ENCODE peak calls at places on chromosomes 11 and 22, in eight cellular contexts. S is osteocyte; V is left cardiac atrium; B is SJSA1; T is activated T-helper 1 cell treated with anti-CD3 and anti-CD28 coated beads, Interleukin-12 subunit alpha, Interleukin-12 subunit beta, Interleukin-2, Interleukin-4 antibody, amounts not matched to agents 30 ng/mL and 10 ng/mL and 1 ng/mL, durations not matched to agents 14 hours and 24 hours and 36 hours; E is HuH-7.5; C is omental fat pad; Y is stimulated activated effector memory CD8-positive, alpha-beta T cell treated with anti-CD3 and anti-CD28 coated beads, Interleukin-12 subunit alpha, Interleukin-12 subunit beta, amount 100 ng/mL, for 72 hours. U is an unnamed sample.

GRCh38 chr11:57527056-57527631 is 3.4 kb downstream of the TIMM10 start:
- DNase-seq in B (peak; percentile 62), E (peak; percentile 60), C (peak; percentile 93), S (no peak), T (peak; percentile 50), V (peak; percentile 75), Y (peak; percentile 86), U (peak; percentile 64)

GRCh38 chr11:101618691-101619090 is 34.9 kb upstream of the TRPC6 start:
- DNase-seq in Y (no peak), C (no peak), E (no peak), S (no peak), V (no peak), T (no peak), B (no peak), U (no peak)

GRCh38 chr11:102493524-102493923 is 37.0 kb downstream of the MMP7 start:
- DNase-seq in Y (no peak), S (no peak), T (no peak), E (no peak), V (no peak), B (no peak), C (no peak), U (no peak)

GRCh38 chr11:86548278-86548917 is 124.0 kb downstream of the ME3 start:
- DNase-seq in Y (no peak), V (no peak), S (no peak), E (no peak), T (no peak), B (no peak), C (no peak), U (no peak)

GRCh38 chr22:41513391-41513790 is 30.9 kb downstream of the POLR3H start:
- DNase-seq in C (no peak), T (no peak), S (no peak), V (no peak), Y (no peak), B (no peak), E (no peak), U (no peak)

GRCh38 chr22:46233231-46233630 is 16.9 kb downstream of the CDPF1 start:
- DNase-seq in V (peak; percentile 61), E (no peak), T (no peak), S (peak; percentile 92), C (no peak), B (no peak), Y (no peak), U (no peak)

GRCh38 chr22:27062857-27063256 is 405.5 kb downstream of the MIAT start:
- DNase-seq in E (no peak), V (no peak), S (no peak), Y (no peak), T (no peak), C (no peak), B (no peak), U (no peak)

GRCh38 chr11:94790771-94791180 is 22.6 kb downstream of the AMOTL1 start:
- DNase-seq in S (no peak), Y (no peak), T (no peak), E (no peak), V (no peak), B (no peak), C (no peak), U (no peak)

GRCh38 chr11:119376197-119376847 is 5.2 kb downstream of the USP2 start:
- DNase-seq in C (no peak), B (no peak), Y (peak; percentile 49), E (no peak), S (peak; percentile 68), T (no peak), V (peak; percentile 51), U (no peak)

GRCh38 chr11:95456704-95457491 is 225.9 kb upstream of the SESN3 start:
- DNase-seq in S (no peak), C (no peak), B (no peak), T (no peak), Y (no peak), E (no peak), V (no peak), U (no peak)

GRCh38 chr11:859394-860131 is 16.9 kb downstream of the TSPAN4 start:
- DNase-seq in S (no peak), E (no peak), B (no peak), Y (no peak), T (no peak), C (peak; percentile 48), V (peak; percentile 88), U (peak; percentile 70)